ENCODE peak calls at places on chromosomes 3 and 15, in nine cellular contexts. R, O, Y, M, S, E, I, X and C are unnamed samples.

GRCh38 chr3:4835616-4836043 is 143.6 kb upstream of the BHLHE40 start:
- DNase-seq in X (no peak), E (no peak), O (peak), I (peak), Y (peak), R (no peak), M (no peak), S (no peak), C (no peak)

GRCh38 chr3:190972840-190973270 is 110.4 kb upstream of the GMNC start:
- DNase-seq in E (no peak), M (peak), O (no peak), S (no peak), X (no peak), R (no peak), Y (no peak), I (no peak), C (peak)

GRCh38 chr3:78140866-78141658 is 1101.2 kb downstream of the ROBO2 start:
- DNase-seq in O (no peak), I (peak), M (no peak), Y (no peak), E (no peak), S (no peak), R (no peak), X (no peak), C (peak)

GRCh38 chr3:151008699-151009098 is 36.2 kb upstream of the CLRN1 start:
- DNase-seq in M (peak), O (no peak), R (no peak), E (no peak), S (no peak), X (no peak), I (peak), Y (peak), C (peak)

GRCh38 chr15:31262901-31263671 is 63.5 kb upstream of the KLF13 start:
- DNase-seq in O (no peak), E (peak), X (no peak), S (peak), Y (no peak), M (peak), I (no peak), R (peak), C (peak)

GRCh38 chr3:63724987-63725386 is 72.5 kb downstream of the SNTN start:
- DNase-seq in S (no peak), R (no peak), X (no peak), I (peak), Y (no peak), M (peak), E (no peak), O (no peak), C (peak)

GRCh38 chr3:157373783-157374182 is 62.9 kb upstream of the PTX3 start:
- DNase-seq in O (no peak), E (no peak), M (no peak), I (peak), X (no peak), Y (no peak), S (no peak), R (no peak), C (no peak)

GRCh38 chr3:130820976-130821375 is 72.9 kb upstream of the ATP2C1 start:
- DNase-seq in Y (no peak), S (no peak), X (no peak), E (no peak), M (peak), I (peak), R (no peak), O (no peak), C (peak)

GRCh38 chr3:25040739-25041138 is 387.3 kb upstream of the RARB start:
- DNase-seq in I (no peak), Y (no peak), E (no peak), R (no peak), M (peak), X (no peak), O (no peak), S (no peak), C (peak)

GRCh38 chr3:176609361-176609760 is 587.9 kb downstream of the TBL1XR1 start:
- DNase-seq in M (no peak), Y (no peak), X (no peak), S (no peak), O (no peak), I (no peak), R (no peak), E (no peak), C (no peak)

GRCh38 chr3:52896613-52897012 is 735 bp downstream of the STIMATE start:
- DNase-seq in O (no peak), E (no peak), X (no peak), R (no peak), S (no peak), M (no peak), I (no peak), Y (peak), C (no peak)